ENCODE peak calls at places on chromosomes 12 and 14, in four cellular contexts. Y is mesendoderm; D is CD8-positive, alpha-beta T cell; V is breast epithelium. O is an unnamed sample. For H3K4me1, the result is how much of the 10 kb centered on the place peaks cover.

GRCh38 chr12:112035219-112035765 is 22.1 kb downstream of the ERP29 start:
- DNase-seq in Y (no peak), D (no peak), V (no peak), O (no peak)

GRCh38 chr14:63050694-63051093 is 5.4 kb upstream of the KCNH5 start:
- DNase-seq in Y (no peak), D (no peak), V (no peak), O (no peak)

GRCh38 chr12:110165540-110166159 is 41.5 kb downstream of the IFT81 start:
- DNase-seq in Y (peak), D (no peak), V (no peak), O (no peak)

GRCh38 chr12:52372216-52373154 is 5.2 kb upstream of the KRT85 start:
- DNase-seq in Y (peak), D (peak), V (peak), O (peak)

GRCh38 chr12:24025153-24025798 is 75.8 kb upstream of the SOX5 start:
- DNase-seq in Y (no peak), D (no peak), V (no peak), O (no peak)

GRCh38 chr12:46858368-46858767 is 32.6 kb upstream of the SLC38A4 start:
- DNase-seq in Y (peak), D (no peak), V (no peak), O (no peak)

GRCh38 chr14:24058260-24058950 is 6.6 kb downstream of the CARMIL3 start:
- DNase-seq in Y (peak), D (no peak), V (peak), O (peak)

GRCh38 chr12:70178038-70178437 is 65.2 kb upstream of the CNOT2 start:
- DNase-seq in Y (no peak), D (no peak), V (no peak), O (no peak)

GRCh38 chr14:95254356-95254755 is 65.4 kb downstream of the CLMN start:
- DNase-seq in Y (no peak), D (no peak), V (no peak), O (no peak)

GRCh38 chr12:15997910-15998309 is 86.8 kb downstream of the DERA start:
- DNase-seq in Y (no peak), D (no peak), V (no peak), O (no peak)

GRCh38 chr12:119826661-119827435 is 50.3 kb downstream of the CIT start:
- DNase-seq in Y (no peak), D (no peak), V (no peak), O (no peak)

GRCh38 chr14:105478624-105479305 is 4.1 kb downstream of the CRIP2 start:
- DNase-seq in Y (peak), D (no peak), V (no peak), O (no peak)

GRCh38 chr14:105480807-105481801 is 5.6 kb upstream of the CRIP1 start:
- DNase-seq in Y (peak), D (peak), V (peak), O (peak)

GRCh38 chr14:105480165-105480564 is 5.5 kb downstream of the CRIP2 start:
- DNase-seq in Y (no peak), D (no peak), V (no peak), O (no peak)

GRCh38 chr14:105477659-105478623 is 3.3 kb downstream of the CRIP2 start:
- DNase-seq in Y (no peak), D (peak), V (no peak), O (no peak)

GRCh38 chr14:105479438-105480164 is 5.0 kb downstream of the CRIP2 start:
- DNase-seq in Y (no peak), D (no peak), V (no peak), O (no peak)
- H3K4me1 ChIP-seq in Y (under half), D (half or more), V (under half), O (under half)

DNA sequence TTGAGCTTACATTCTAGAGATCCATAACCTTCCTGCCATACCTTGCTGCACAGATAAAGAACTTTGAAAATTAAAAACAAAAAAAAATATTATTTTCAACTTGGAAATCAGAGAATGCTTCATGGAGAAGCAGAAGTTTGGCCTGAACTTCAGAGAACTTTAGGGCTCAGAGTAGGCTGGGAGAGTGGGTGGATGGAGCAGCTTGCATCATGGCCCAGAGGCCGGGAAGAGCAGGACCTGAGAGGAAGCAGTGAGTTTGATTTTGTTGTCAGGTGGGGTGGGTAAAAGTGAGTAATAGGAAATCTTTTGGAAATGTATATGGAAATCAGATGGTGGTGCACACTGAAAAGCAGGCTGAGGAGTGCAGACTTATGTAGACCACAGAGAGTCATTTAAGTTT is 228.5 kb upstream of the KRR1 start:
- DNase-seq in Y (no peak), D (no peak), V (no peak), O (no peak)
- H3K4me1 ChIP-seq in Y (under half), D (under half), V (under half), O (under half)

GRCh38 chr12:121021754-121022153 is 5.5 kb upstream of the C12orf43 start:
- DNase-seq in Y (no peak), D (no peak), V (no peak), O (no peak)
- H3K4me1 ChIP-seq in Y (under half), D (under half), V (under half), O (under half)

DNA sequence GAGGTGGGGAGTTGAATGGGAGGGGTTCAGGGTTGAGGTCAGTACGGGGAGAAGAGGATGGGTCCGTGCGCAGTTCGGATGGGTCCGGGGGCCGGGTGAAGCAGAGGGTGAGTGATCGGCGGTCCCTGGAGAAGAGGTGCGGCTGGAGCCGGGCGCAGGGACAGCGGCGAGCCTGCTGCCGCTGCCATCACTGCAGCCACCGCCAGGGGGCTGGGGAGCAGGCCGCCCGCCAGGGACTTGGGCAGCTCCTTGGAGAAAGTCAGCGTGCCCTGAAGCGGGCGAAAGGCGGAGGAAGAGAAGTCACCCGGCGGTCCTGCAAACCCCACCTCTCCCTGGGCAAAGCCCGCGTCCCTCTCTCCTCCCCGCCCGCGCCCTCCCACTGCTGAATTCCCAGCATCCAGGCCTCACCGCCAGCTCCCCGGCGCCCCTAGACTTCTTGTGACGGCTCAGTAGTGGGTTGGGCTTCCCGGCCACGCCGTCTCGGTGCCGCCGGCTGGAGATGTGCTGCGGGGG is 6.0 kb upstream of the GPR84 start:
- DNase-seq in Y (peak), D (no peak), V (peak), O (no peak)
- H3K4me1 ChIP-seq in Y (under half), D (under half), V (under half), O (under half)

GRCh38 chr14:68245146-68246073 is 425.8 kb downstream of the RAD51B start:
- DNase-seq in Y (no peak), D (no peak), V (no peak), O (no peak)
- H3K4me1 ChIP-seq in Y (under half), D (under half), V (under half), O (half or more)

GRCh38 chr14:90549794-90550591 is 153.2 kb downstream of the CALM1 start:
- DNase-seq in Y (no peak), D (no peak), V (no peak), O (no peak)

GRCh38 chr14:90553298-90553920 is 156.6 kb downstream of the CALM1 start:
- DNase-seq in Y (peak), D (no peak), V (no peak), O (no peak)

GRCh38 chr14:90552465-90553297 is 155.9 kb downstream of the CALM1 start:
- DNase-seq in Y (no peak), D (no peak), V (no peak), O (no peak)

GRCh38 chr14:90551733-90552464 is 155.1 kb downstream of the CALM1 start:
- DNase-seq in Y (no peak), D (no peak), V (peak), O (no peak)

GRCh38 chr14:90551070-90551704 is 154.4 kb downstream of the CALM1 start:
- DNase-seq in Y (no peak), D (no peak), V (no peak), O (no peak)
- H3K4me1 ChIP-seq in Y (under half), D (under half), V (under half), O (under half)

GRCh38 chr14:81533212-81533535 is 479 bp downstream of the SEL1L start:
- DNase-seq in Y (no peak), D (no peak), V (no peak), O (no peak)
- H3K4me1 ChIP-seq in Y (under half), D (under half), V (under half), O (under half)

GRCh38 chr14:61421212-61421923 is 100.0 kb downstream of the PRKCH start:
- DNase-seq in Y (no peak), D (no peak), V (no peak), O (no peak)

GRCh38 chr14:61417890-61418455 is 96.6 kb downstream of the PRKCH start:
- DNase-seq in Y (no peak), D (no peak), V (no peak), O (no peak)

GRCh38 chr14:61419201-61419600 is 97.8 kb downstream of the PRKCH start:
- DNase-seq in Y (no peak), D (no peak), V (no peak), O (no peak)

GRCh38 chr14:61418749-61419148 is 97.4 kb downstream of the PRKCH start:
- DNase-seq in Y (no peak), D (no peak), V (no peak), O (no peak)

GRCh38 chr14:61420326-61420725 is 98.9 kb downstream of the PRKCH start:
- DNase-seq in Y (peak), D (no peak), V (no peak), O (no peak)
- H3K4me1 ChIP-seq in Y (under half), D (half or more), V (under half), O (under half)

DNA sequence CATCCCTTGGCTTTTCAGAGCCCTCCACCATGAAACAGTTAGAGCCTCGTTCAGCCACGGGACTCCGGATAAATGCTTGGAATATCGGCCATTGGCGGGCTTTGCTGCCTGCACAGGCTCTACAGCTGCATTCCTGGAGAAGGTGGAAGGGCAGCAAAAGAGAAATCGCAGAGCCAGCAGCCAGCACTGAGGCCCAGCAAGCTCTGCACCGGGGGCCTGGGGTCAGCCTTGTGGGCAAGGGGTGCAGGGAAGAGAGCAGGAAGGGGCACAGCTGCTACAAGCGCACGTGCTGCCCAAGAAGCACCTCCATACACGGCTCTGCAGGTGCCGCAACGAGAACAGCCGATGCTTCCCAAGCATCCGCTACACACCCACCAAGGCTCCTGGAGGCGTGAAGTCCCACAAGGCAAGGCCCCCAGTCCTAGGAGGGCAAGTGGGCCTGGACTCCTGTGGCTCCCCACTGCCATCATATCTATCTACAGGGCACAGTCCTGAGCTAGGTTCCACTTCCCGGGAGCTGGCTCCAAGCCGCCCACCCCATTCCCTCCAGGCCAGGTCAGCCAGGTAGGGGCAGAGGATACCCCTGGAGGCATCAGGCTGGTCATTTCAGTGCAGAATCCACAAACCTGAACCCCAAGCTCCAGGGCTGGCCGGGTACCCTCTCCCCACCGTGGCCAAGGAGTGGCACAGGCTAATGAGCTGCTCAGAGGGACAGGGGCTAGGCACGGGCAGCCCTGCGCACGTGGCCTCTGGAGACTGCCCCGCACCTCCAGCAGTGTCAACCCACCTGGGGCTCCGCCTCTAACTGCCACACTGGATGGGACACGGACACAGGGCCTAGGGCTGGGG is 40.2 kb downstream of the CCNK start:
- DNase-seq in Y (no peak), D (no peak), V (no peak), O (no peak)
- H3K4me1 ChIP-seq in Y (under half), D (under half), V (under half), O (half or more)

O was measured in Caco-2.